ENCODE peak calls at places on chromosome 20, in seven cellular contexts. E, L, I, R, D, K and O are unnamed samples.

GRCh38 chr20:59726196-59726595 is 121.9 kb downstream of the PHACTR3 start:
- DNase-seq in E (no peak), L (no peak), I (no peak), R (no peak), D (no peak), K (no peak), O (no peak)

GRCh38 chr20:41029150-41029872 is 689 bp downstream of the TOP1 start:
- DNase-seq in E (no peak), L (peak), I (no peak), R (no peak), D (peak), K (no peak), O (peak)

GRCh38 chr20:45957021-45957941 is 14.7 kb downstream of the ZNF335 start:
- DNase-seq in E (no peak), L (no peak), I (no peak), R (no peak), D (no peak), K (no peak), O (peak)

GRCh38 chr20:49669601-49670189 is 44.0 kb downstream of the B4GALT5 start:
- DNase-seq in E (no peak), L (no peak), I (no peak), R (peak), D (no peak), K (no peak), O (no peak)

GRCh38 chr20:38109025-38109541 is 56.0 kb downstream of the TGM2 start:
- DNase-seq in E (peak), L (peak), I (peak), R (no peak), D (peak), K (peak), O (no peak)

GRCh38 chr20:8132015-8132631 is at the start of gene PLCB1:
- DNase-seq in E (peak), L (peak), I (peak), R (peak), D (peak), K (peak), O (peak)

GRCh38 chr20:8853805-8854338 is 215.0 kb upstream of the PLCB4 start:
- DNase-seq in E (peak), L (peak), I (peak), R (peak), D (peak), K (peak), O (no peak)

GRCh38 chr20:55615818-55616217 is 389.5 kb downstream of the CBLN4 start:
- DNase-seq in E (no peak), L (no peak), I (no peak), R (no peak), D (no peak), K (no peak), O (no peak)

GRCh38 chr20:9053108-9053507 is 15.8 kb upstream of the PLCB4 start:
- DNase-seq in E (no peak), L (no peak), I (no peak), R (no peak), D (no peak), K (no peak), O (no peak)

GRCh38 chr20:36861875-36862801 is 13.8 kb upstream of the TLDC2 start:
- DNase-seq in E (no peak), L (peak), I (peak), R (no peak), D (peak), K (peak), O (peak)

GRCh38 chr20:46758929-46759669 is 49.6 kb downstream of the SLC2A10 start:
- DNase-seq in E (no peak), L (no peak), I (no peak), R (no peak), D (no peak), K (no peak), O (no peak)

GRCh38 chr20:17857639-17858449 is 110.8 kb downstream of the SNX5 start:
- DNase-seq in E (no peak), L (no peak), I (no peak), R (no peak), D (no peak), K (no peak), O (no peak)

GRCh38 chr20:20513720-20514119 is 145.8 kb downstream of the INSM1 start:
- DNase-seq in E (no peak), L (no peak), I (no peak), R (no peak), D (no peak), K (no peak), O (no peak)

GRCh38 chr20:19911810-19912382 is 105.3 kb upstream of the NAA20 start:
- DNase-seq in E (no peak), L (no peak), I (no peak), R (no peak), D (no peak), K (no peak), O (no peak)

DNA sequence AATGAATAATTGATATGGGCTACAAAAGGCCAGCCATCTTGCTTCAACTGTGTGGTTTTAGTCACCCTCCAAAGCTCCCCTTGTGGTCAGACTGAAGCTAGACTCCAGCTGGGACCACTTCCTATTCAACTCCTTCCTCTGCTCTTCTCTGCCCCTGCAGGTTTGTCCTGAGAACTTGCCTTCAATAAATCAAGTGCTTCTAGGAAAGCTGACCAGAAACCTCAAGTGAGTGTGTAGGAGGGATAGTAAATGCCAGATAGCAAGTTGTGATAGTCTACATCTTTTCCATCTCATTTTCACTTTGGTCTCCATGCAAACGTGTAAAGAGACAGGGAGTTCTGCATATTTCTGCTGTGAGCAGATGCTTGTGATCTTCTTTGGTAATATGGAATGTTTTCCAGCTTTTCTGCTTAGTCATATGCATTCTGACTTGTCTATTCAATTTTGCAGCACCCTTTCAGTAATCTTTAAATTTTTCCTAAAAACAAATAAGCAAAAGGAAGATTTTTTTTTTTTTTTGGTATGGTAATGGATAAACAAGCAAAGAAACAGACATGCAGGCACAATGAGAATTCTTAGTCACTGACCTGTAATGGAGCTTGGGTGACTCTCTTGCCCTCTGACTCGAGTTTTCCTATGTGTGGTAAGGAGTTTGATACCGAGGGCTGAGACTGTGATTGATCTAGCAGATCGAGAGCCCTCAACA is 201.3 kb upstream of the BTBD3 start:
- DNase-seq in E (peak), L (no peak), I (peak), R (peak), D (peak), K (no peak), O (no peak)
- TF ChIP-seq CTCF in E (peak), L (no peak), I (peak), R (peak), D (peak), K (no peak), O (no peak)

GRCh38 chr20:64039293-64040160 is 3.5 kb downstream of the C20orf204 start:
- DNase-seq in E (no peak), L (no peak), I (no peak), R (no peak), D (no peak), K (no peak), O (no peak)
- H3K4me3 ChIP-seq in E (peak), L (peak), I (peak), R (peak), D (peak), K (peak), O (peak)

GRCh38 chr20:61682114-61682997 is 383.3 kb downstream of the TAF4 start:
- DNase-seq in E (no peak), L (no peak), I (no peak), R (no peak), D (no peak), K (no peak), O (no peak)

GRCh38 chr20:61682998-61683681 is 382.5 kb downstream of the TAF4 start:
- DNase-seq in E (peak), L (no peak), I (peak), R (no peak), D (no peak), K (peak), O (no peak)

GRCh38 chr20:61684583-61685235 is 381.0 kb downstream of the TAF4 start:
- DNase-seq in E (no peak), L (no peak), I (no peak), R (no peak), D (no peak), K (no peak), O (no peak)

GRCh38 chr20:61684136-61684535 is 381.5 kb downstream of the TAF4 start:
- DNase-seq in E (no peak), L (no peak), I (no peak), R (no peak), D (no peak), K (peak), O (no peak)

DNA sequence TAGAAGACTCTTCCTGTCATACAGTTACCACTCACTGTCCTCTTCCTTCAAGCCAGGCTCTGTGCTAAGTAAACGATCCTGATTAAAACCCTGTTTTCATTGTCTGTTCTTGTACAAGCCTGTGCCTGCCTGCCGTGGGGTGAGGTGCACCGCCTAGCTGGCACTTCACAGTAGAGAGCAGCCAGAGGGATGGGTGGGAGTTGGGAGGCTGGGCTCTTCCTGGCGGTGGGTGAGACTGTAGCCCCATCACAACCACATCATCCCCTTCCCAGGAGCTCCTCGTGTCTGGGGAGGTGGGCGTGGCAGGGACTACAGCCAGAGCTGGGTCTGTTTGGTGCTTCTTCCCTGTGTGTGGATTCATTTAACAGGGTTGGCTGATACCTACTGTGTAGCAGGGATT is 382.0 kb downstream of the TAF4 start:
- DNase-seq in E (no peak), L (no peak), I (no peak), R (no peak), D (no peak), K (peak), O (no peak)
- TF ChIP-seq CTCF in E (no peak), L (no peak), I (no peak), R (no peak), D (no peak), K (no peak), O (no peak)

GRCh38 chr20:63179876-63180275 is 36.1 kb downstream of the YTHDF1 start:
- DNase-seq in E (no peak), L (no peak), I (no peak), R (no peak), D (no peak), K (no peak), O (no peak)
- H3K4me3 ChIP-seq in E (no peak), L (no peak), I (no peak), R (no peak), D (no peak), K (no peak), O (no peak)

GRCh38 chr20:6416371-6416770 is 293.5 kb upstream of the FERMT1 start:
- DNase-seq in E (no peak), L (no peak), I (no peak), R (no peak), D (no peak), K (no peak), O (no peak)
- TF ChIP-seq CTCF in E (no peak), L (no peak), I (no peak), R (peak), D (no peak), K (no peak), O (no peak)

GRCh38 chr20:2873010-2873746 is at the start of gene PTPRA:
- DNase-seq in E (peak), L (peak), I (peak), R (peak), D (peak), K (peak), O (peak)

GRCh38 chr20:2871111-2871465 is 2.2 kb upstream of the PTPRA start:
- DNase-seq in E (no peak), L (no peak), I (peak), R (no peak), D (peak), K (no peak), O (no peak)

GRCh38 chr20:2873747-2874041 is 413 bp downstream of the PTPRA start:
- DNase-seq in E (no peak), L (peak), I (peak), R (peak), D (peak), K (peak), O (peak)

GRCh38 chr20:2872304-2873009 is 824 bp upstream of the PTPRA start:
- DNase-seq in E (no peak), L (peak), I (peak), R (peak), D (peak), K (peak), O (peak)

DNA sequence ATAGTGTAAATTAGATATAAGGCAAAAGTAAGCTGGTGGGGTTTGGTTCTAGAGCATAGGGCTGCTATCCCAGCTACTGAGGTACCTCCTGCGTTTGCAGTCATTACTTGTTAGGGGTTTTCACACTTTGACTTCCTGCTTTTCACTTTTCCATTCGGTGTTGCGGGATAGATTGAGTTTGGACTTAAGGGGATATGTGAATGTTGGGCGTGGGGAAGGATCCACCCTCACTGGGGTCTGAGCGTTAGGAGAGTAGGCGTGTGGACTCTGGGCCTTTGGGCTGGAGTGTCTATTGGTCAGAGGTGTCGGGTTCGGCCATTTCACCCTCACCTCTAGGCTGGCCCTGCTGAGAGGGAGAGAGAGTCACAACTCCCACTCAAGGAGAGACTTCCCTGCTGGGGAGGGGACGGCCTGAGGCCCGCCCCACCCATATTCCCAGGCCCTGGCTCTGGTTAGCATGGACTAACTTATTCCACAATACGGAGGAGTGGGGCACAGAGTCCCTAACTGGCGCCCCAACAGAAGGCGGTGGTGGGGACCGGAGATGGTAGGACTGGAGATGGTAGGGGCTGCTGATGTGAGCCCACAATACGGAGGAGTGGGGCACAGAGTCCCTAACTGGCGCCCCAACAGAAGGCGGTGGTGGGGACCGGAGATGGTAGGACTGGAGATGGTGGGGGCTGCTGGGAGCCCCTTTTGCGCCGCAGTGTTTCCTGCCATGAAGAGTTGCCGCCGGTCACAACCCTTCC is 1.6 kb upstream of the PTPRA start:
- DNase-seq in E (no peak), L (no peak), I (no peak), R (no peak), D (no peak), K (no peak), O (no peak)
- H3K4me3 ChIP-seq in E (peak), L (peak), I (no peak), R (peak), D (peak), K (peak), O (peak)